ENCODE peak calls at places on chromosome 20, in five cellular contexts. I is neuronal stem cell, A is left ventricle myocardium inferior, F is IMR-90, G is stomach. T is an unnamed sample.

GRCh38 chr20:50513169-50514034 is 3.2 kb downstream of the PTPN1 start:
- DNase-seq in I (no peak), A (no peak), F (peak; percentile 80), G (no peak), T (no peak)

GRCh38 chr20:47645632-47646031 is 139.6 kb downstream of the SULF2 start:
- DNase-seq in I (no peak), A (no peak), F (no peak), G (no peak), T (no peak)

GRCh38 chr20:54475334-54476287 is at the start of gene DOK5:
- DNase-seq in I (no peak), A (peak; percentile 59), F (peak; percentile 12), G (no peak), T (peak; percentile 62)

GRCh38 chr20:55354700-55355099 is 650.6 kb downstream of the CBLN4 start:
- DNase-seq in I (no peak), A (no peak), F (no peak), G (no peak), T (no peak)

GRCh38 chr20:57621426-57622200 is 1.4 kb upstream of the ZBP1 start:
- DNase-seq in I (no peak), A (no peak), F (no peak), G (no peak), T (no peak)

GRCh38 chr20:33909331-33909921 is 84.3 kb upstream of the RALY start:
- DNase-seq in I (no peak), A (no peak), F (peak; percentile 96), G (peak; percentile 33), T (peak; percentile 71)

GRCh38 chr20:63342561-63343459 is 18.3 kb downstream of the CHRNA4 start:
- DNase-seq in I (no peak), A (no peak), F (no peak), G (no peak), T (no peak)

GRCh38 chr20:58271596-58272460 is 37.7 kb upstream of the RAB22A start:
- DNase-seq in I (no peak), A (no peak), F (peak; percentile 71), G (no peak), T (no peak)

GRCh38 chr20:60371456-60371855 is 413.2 kb downstream of the CDH26 start:
- DNase-seq in I (no peak), A (no peak), F (no peak), G (no peak), T (no peak)

GRCh38 chr20:6384956-6385355 is 262.1 kb upstream of the FERMT1 start:
- DNase-seq in I (no peak), A (no peak), F (no peak), G (no peak), T (no peak)

GRCh38 chr20:16451970-16452369 is 121.3 kb downstream of the KIF16B start:
- DNase-seq in I (no peak), A (no peak), F (no peak), G (no peak), T (no peak)

GRCh38 chr20:55790178-55790577 is 215.1 kb downstream of the CBLN4 start:
- DNase-seq in I (no peak), A (no peak), F (no peak), G (no peak), T (no peak)

GRCh38 chr20:49510562-49511117 is 28.2 kb upstream of the KCNB1 start:
- DNase-seq in I (no peak), A (peak; percentile 73), F (peak; percentile 83), G (no peak), T (peak; percentile 5)

GRCh38 chr20:3661060-3661820 is 2.0 kb downstream of the GFRA4 start:
- DNase-seq in I (no peak), A (no peak), F (no peak), G (no peak), T (no peak)

GRCh38 chr20:44034965-44035635 is 120.4 kb downstream of the TOX2 start:
- DNase-seq in I (no peak), A (no peak), F (no peak), G (peak; percentile 14), T (no peak)

GRCh38 chr20:48679603-48680002 is 148.2 kb downstream of the PREX1 start:
- DNase-seq in I (no peak), A (no peak), F (no peak), G (no peak), T (no peak)

GRCh38 chr20:13222319-13222716 is 1.2 kb downstream of the ISM1 start:
- DNase-seq in I (no peak), A (no peak), F (no peak), G (no peak), T (peak; percentile 21)
- H3K4me3 ChIP-seq in I (no peak overlapping the region), A (peak overlapping the region; percentile 71), F (no peak overlapping the region), G (peak overlapping the region; percentile 54), T (no peak overlapping the region)

GRCh38 chr20:22576733-22577514 is 7.4 kb downstream of the FOXA2 start:
- DNase-seq in I (no peak), A (no peak), F (no peak), G (no peak), T (no peak)
- H3K27ac ChIP-seq in I (no peak overlapping the region), A (no peak overlapping the region), F (no peak overlapping the region), G (peak overlapping the region; percentile 89), T (no peak overlapping the region)

GRCh38 chr20:32609371-32609773 is 24.2 kb upstream of the NOL4L start:
- DNase-seq in I (no peak), A (no peak), F (no peak), G (no peak), T (no peak)
- H3K4me1 ChIP-seq in I (peaks cover 28% of the 10 kb centered on the region), A (no peaks in the 10 kb centered on the region), F (no peaks in the 10 kb centered on the region), G (no peaks in the 10 kb centered on the region), T (no peaks in the 10 kb centered on the region)

GRCh38 chr20:59301343-59302007 is 1.1 kb downstream of the EDN3 start:
- DNase-seq in I (no peak), A (no peak), F (no peak), G (no peak), T (no peak)
- H3K4me3 ChIP-seq in I (no peak overlapping the region), A (no peak overlapping the region), F (no peak overlapping the region), G (no peak overlapping the region), T (no peak overlapping the region)

GRCh38 chr20:23878787-23879186 is 761 bp downstream of the CST5 start:
- DNase-seq in I (no peak), A (no peak), F (no peak), G (no peak), T (no peak)

GRCh38 chr20:23873370-23874015 is 6.1 kb downstream of the CST5 start:
- DNase-seq in I (no peak), A (no peak), F (no peak), G (no peak), T (no peak)

GRCh38 chr20:23877524-23877923 is 2.0 kb downstream of the CST5 start:
- DNase-seq in I (no peak), A (no peak), F (no peak), G (no peak), T (no peak)

GRCh38 chr20:23874747-23875146 is 4.8 kb downstream of the CST5 start:
- DNase-seq in I (no peak), A (no peak), F (no peak), G (no peak), T (no peak)

GRCh38 chr20:23875606-23876237 is 3.8 kb downstream of the CST5 start:
- DNase-seq in I (no peak), A (no peak), F (no peak), G (no peak), T (no peak)
- H3K27ac ChIP-seq in I (no peak overlapping the region), A (no peak overlapping the region), F (no peak overlapping the region), G (no peak overlapping the region), T (no peak overlapping the region)

DNA sequence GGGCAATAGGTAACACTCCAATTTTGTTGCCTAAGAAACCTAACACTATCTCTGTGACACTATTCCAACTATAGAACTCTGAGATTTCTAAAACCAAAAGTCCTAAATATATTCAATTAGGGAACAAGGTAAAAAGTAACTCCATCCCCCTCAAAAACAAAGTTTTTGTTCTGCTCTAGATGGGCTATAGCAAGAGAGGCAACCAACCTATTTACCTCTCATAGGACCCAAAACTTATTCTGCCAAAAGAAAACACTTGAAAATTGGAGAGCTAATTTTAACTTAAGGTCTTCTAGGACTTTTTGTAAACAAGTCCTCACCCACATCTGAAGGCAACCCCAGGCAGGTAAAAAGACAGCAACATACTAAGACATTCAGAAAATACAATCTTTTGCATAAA is 7.7 kb downstream of the RBM39 start:
- DNase-seq in I (no peak), A (no peak), F (no peak), G (no peak), T (no peak)
- H3K4me1 ChIP-seq in I (no peaks in the 10 kb centered on the region), A (peaks cover 100% of the 10 kb centered on the region), F (peaks cover 6% of the 10 kb centered on the region), G (peaks cover 77% of the 10 kb centered on the region), T (peaks cover 3% of the 10 kb centered on the region)

GRCh38 chr20:32507998-32508774 is 76.9 kb downstream of the NOL4L start:
- DNase-seq in I (no peak), A (no peak), F (no peak), G (no peak), T (no peak)
- H3K4me3 ChIP-seq in I (no peak overlapping the region), A (no peak overlapping the region), F (no peak overlapping the region), G (no peak overlapping the region), T (no peak overlapping the region)

DNA sequence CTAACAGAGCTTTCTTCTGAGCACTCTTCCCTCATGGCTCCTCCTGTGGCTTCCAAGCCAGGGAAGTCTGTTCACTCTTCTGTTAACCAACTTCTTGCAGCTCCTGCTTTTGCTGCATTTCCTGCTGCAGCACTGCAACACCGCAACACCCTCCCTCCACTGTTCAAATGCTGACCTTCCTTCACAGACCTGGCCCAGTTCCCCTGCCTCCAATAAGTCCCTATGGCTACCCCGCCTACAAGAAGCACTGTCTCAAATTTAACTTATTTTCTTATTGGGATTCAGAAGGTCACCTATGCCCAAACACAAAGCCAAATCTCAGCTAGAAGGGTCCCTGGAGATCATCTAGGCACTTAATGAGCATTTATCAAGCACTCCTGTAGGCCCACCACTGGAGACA is 44.6 kb downstream of the ELMO2 start:
- DNase-seq in I (no peak), A (no peak), F (no peak), G (no peak), T (no peak)
- H3K27ac ChIP-seq in I (no peak overlapping the region), A (no peak overlapping the region), F (no peak overlapping the region), G (no peak overlapping the region), T (no peak overlapping the region)